ENCODE peak calls at places on chromosomes 3 and 15, in six cellular contexts. One of them, this sample, is unnamed.

GRCh38 chr3:143001034-143001368 is 369 bp upstream of the U2SURP start:
- DNase-seq in MCF 10A: no peak
- DNase-seq in AG09309: no peak
- DNase-seq in lower lobe of right lung: peak; percentile 61
- DNase-seq in osteoblast: peak; percentile 81
- DNase-seq in psoas muscle: peak; percentile 87
- DNase-seq in this sample: no peak

GRCh38 chr15:64681424-64682024 is 93.9 kb downstream of the RBPMS2 start:
- DNase-seq in MCF 10A: peak; percentile 68
- DNase-seq in AG09309: no peak
- DNase-seq in lower lobe of right lung: no peak
- DNase-seq in osteoblast: peak; percentile 84
- DNase-seq in psoas muscle: no peak
- DNase-seq in this sample: peak; percentile 85

GRCh38 chr15:79431636-79432344 is at the start of gene MINAR1:
- DNase-seq in MCF 10A: no peak
- DNase-seq in AG09309: no peak
- DNase-seq in lower lobe of right lung: no peak
- DNase-seq in osteoblast: peak; percentile 91
- DNase-seq in psoas muscle: no peak
- DNase-seq in this sample: peak; percentile 24

GRCh38 chr15:33160054-33160453 is 34.5 kb downstream of the FMN1 start:
- DNase-seq in MCF 10A: no peak
- DNase-seq in AG09309: no peak
- DNase-seq in lower lobe of right lung: no peak
- DNase-seq in osteoblast: peak; percentile 3
- DNase-seq in psoas muscle: no peak
- DNase-seq in this sample: no peak

GRCh38 chr3:66401157-66401550 is 99.7 kb downstream of the LRIG1 start:
- DNase-seq in MCF 10A: no peak
- DNase-seq in AG09309: no peak
- DNase-seq in lower lobe of right lung: no peak
- DNase-seq in osteoblast: no peak
- DNase-seq in psoas muscle: no peak
- DNase-seq in this sample: no peak

GRCh38 chr3:61701019-61701418 is 139.6 kb downstream of the PTPRG start:
- DNase-seq in MCF 10A: peak; percentile 55
- DNase-seq in AG09309: no peak
- DNase-seq in lower lobe of right lung: no peak
- DNase-seq in osteoblast: no peak
- DNase-seq in psoas muscle: no peak
- DNase-seq in this sample: no peak

GRCh38 chr3:53478166-53478830 is 16.1 kb upstream of the CACNA1D start:
- DNase-seq in MCF 10A: no peak
- DNase-seq in AG09309: no peak
- DNase-seq in lower lobe of right lung: no peak
- DNase-seq in osteoblast: no peak
- DNase-seq in psoas muscle: no peak
- DNase-seq in this sample: no peak

GRCh38 chr3:54278960-54279359 is 156.6 kb downstream of the CACNA2D3 start:
- DNase-seq in MCF 10A: peak; percentile 42
- DNase-seq in AG09309: no peak
- DNase-seq in lower lobe of right lung: no peak
- DNase-seq in osteoblast: no peak
- DNase-seq in psoas muscle: no peak
- DNase-seq in this sample: no peak

GRCh38 chr3:48151058-48151806 is 37.0 kb downstream of the CDC25A start:
- DNase-seq in MCF 10A: peak; percentile 88
- DNase-seq in AG09309: peak; percentile 32
- DNase-seq in lower lobe of right lung: peak; percentile 77
- DNase-seq in osteoblast: peak; percentile 92
- DNase-seq in psoas muscle: peak; percentile 88
- DNase-seq in this sample: peak; percentile 44

GRCh38 chr15:33341943-33342342 is 31.2 kb downstream of the RYR3 start:
- DNase-seq in MCF 10A: no peak
- DNase-seq in AG09309: no peak
- DNase-seq in lower lobe of right lung: no peak
- DNase-seq in osteoblast: no peak
- DNase-seq in psoas muscle: no peak
- DNase-seq in this sample: no peak

GRCh38 chr3:172692751-172693310 is 18.0 kb downstream of the NCEH1 start:
- DNase-seq in MCF 10A: no peak
- DNase-seq in AG09309: no peak
- DNase-seq in lower lobe of right lung: no peak
- DNase-seq in osteoblast: no peak
- DNase-seq in psoas muscle: no peak
- DNase-seq in this sample: no peak

GRCh38 chr3:138620431-138620830 is 11.9 kb downstream of the FAIM start:
- DNase-seq in MCF 10A: peak; percentile 24
- DNase-seq in AG09309: no peak
- DNase-seq in lower lobe of right lung: no peak
- DNase-seq in osteoblast: no peak
- DNase-seq in psoas muscle: no peak
- DNase-seq in this sample: no peak

GRCh38 chr15:78638658-78639314 is 2.2 kb downstream of the CHRNB4 start:
- DNase-seq in MCF 10A: peak; percentile 72
- DNase-seq in AG09309: no peak
- DNase-seq in lower lobe of right lung: no peak
- DNase-seq in osteoblast: peak; percentile 95
- DNase-seq in psoas muscle: no peak
- DNase-seq in this sample: peak; percentile 78

GRCh38 chr3:146250449-146251382 is at the start of gene PLSCR4:
- DNase-seq in MCF 10A: peak; percentile 76
- DNase-seq in AG09309: no peak
- DNase-seq in lower lobe of right lung: peak; percentile 67
- DNase-seq in osteoblast: peak; percentile 89
- DNase-seq in psoas muscle: peak; percentile 85
- DNase-seq in this sample: peak; percentile 16

GRCh38 chr3:64763980-64764379 is 76.2 kb upstream of the ADAMTS9 start:
- DNase-seq in MCF 10A: peak; percentile 32
- DNase-seq in AG09309: no peak
- DNase-seq in lower lobe of right lung: no peak
- DNase-seq in osteoblast: no peak
- DNase-seq in psoas muscle: no peak
- DNase-seq in this sample: no peak

GRCh38 chr3:33278106-33278672 is 947 bp downstream of the FBXL2 start:
- DNase-seq in MCF 10A: peak; percentile 37
- DNase-seq in AG09309: no peak
- DNase-seq in lower lobe of right lung: no peak
- DNase-seq in osteoblast: peak; percentile 71
- DNase-seq in psoas muscle: no peak
- DNase-seq in this sample: no peak

GRCh38 chr15:35519536-35520149 is 26.3 kb downstream of the DPH6 start:
- DNase-seq in MCF 10A: peak; percentile 64
- DNase-seq in AG09309: no peak
- DNase-seq in lower lobe of right lung: no peak
- DNase-seq in osteoblast: no peak
- DNase-seq in psoas muscle: no peak
- DNase-seq in this sample: no peak

GRCh38 chr15:68812596-68813548 is 7.8 kb downstream of the ANP32A start:
- DNase-seq in MCF 10A: no peak
- DNase-seq in AG09309: no peak
- DNase-seq in lower lobe of right lung: no peak
- DNase-seq in osteoblast: peak; percentile 91
- DNase-seq in psoas muscle: no peak
- DNase-seq in this sample: no peak

GRCh38 chr15:52672661-52673060 is 6.5 kb downstream of the ATOSA start:
- DNase-seq in MCF 10A: no peak
- DNase-seq in AG09309: no peak
- DNase-seq in lower lobe of right lung: no peak
- DNase-seq in osteoblast: no peak
- DNase-seq in psoas muscle: no peak
- DNase-seq in this sample: no peak

GRCh38 chr15:58434334-58434888 is 2.6 kb downstream of the LIPC start:
- DNase-seq in MCF 10A: no peak
- DNase-seq in AG09309: no peak
- DNase-seq in lower lobe of right lung: no peak
- DNase-seq in osteoblast: no peak
- DNase-seq in psoas muscle: no peak
- DNase-seq in this sample: no peak

GRCh38 chr15:98651581-98652220 is 3.4 kb downstream of the IGF1R start:
- DNase-seq in MCF 10A: peak; percentile 62
- DNase-seq in AG09309: no peak
- DNase-seq in lower lobe of right lung: no peak
- DNase-seq in osteoblast: no peak
- DNase-seq in psoas muscle: no peak
- DNase-seq in this sample: no peak

GRCh38 chr3:14210281-14210670 is 31.7 kb downstream of the LSM3 start:
- DNase-seq in MCF 10A: no peak
- DNase-seq in AG09309: no peak
- DNase-seq in lower lobe of right lung: no peak
- DNase-seq in osteoblast: no peak
- DNase-seq in psoas muscle: no peak
- DNase-seq in this sample: no peak

GRCh38 chr3:197960694-197961581 is 921 bp downstream of the LMLN start:
- DNase-seq in MCF 10A: no peak
- DNase-seq in AG09309: no peak
- DNase-seq in lower lobe of right lung: no peak
- DNase-seq in osteoblast: peak; percentile 59
- DNase-seq in psoas muscle: no peak
- DNase-seq in this sample: no peak

GRCh38 chr15:58235961-58236360 is 97.8 kb downstream of the AQP9 start:
- DNase-seq in MCF 10A: no peak
- DNase-seq in AG09309: no peak
- DNase-seq in lower lobe of right lung: no peak
- DNase-seq in osteoblast: no peak
- DNase-seq in psoas muscle: no peak
- DNase-seq in this sample: no peak

GRCh38 chr3:46896386-46896785 is 18.9 kb downstream of the PTH1R start:
- DNase-seq in MCF 10A: no peak
- DNase-seq in AG09309: no peak
- DNase-seq in lower lobe of right lung: peak; percentile 19
- DNase-seq in osteoblast: peak; percentile 81
- DNase-seq in psoas muscle: peak; percentile 55
- DNase-seq in this sample: no peak

GRCh38 chr3:175726228-175726627 is 867.1 kb downstream of the NAALADL2 start:
- DNase-seq in MCF 10A: peak; percentile 27
- DNase-seq in AG09309: no peak
- DNase-seq in lower lobe of right lung: no peak
- DNase-seq in osteoblast: no peak
- DNase-seq in psoas muscle: no peak
- DNase-seq in this sample: no peak

GRCh38 chr3:100260685-100261480 is at the start of gene TBC1D23:
- DNase-seq in MCF 10A: peak; percentile 99
- DNase-seq in AG09309: peak; percentile 99
- DNase-seq in lower lobe of right lung: peak; percentile 99
- DNase-seq in osteoblast: peak; percentile 97
- DNase-seq in psoas muscle: peak; percentile 99
- DNase-seq in this sample: peak; percentile 57
- TF ChIP-seq CTCF in MCF 10A: no peak
- TF ChIP-seq CTCF in AG09309: no peak
- TF ChIP-seq CTCF in lower lobe of right lung: no peak
- TF ChIP-seq CTCF in osteoblast: no peak
- TF ChIP-seq CTCF in psoas muscle: no peak
- TF ChIP-seq CTCF in this sample: no peak

DNA sequence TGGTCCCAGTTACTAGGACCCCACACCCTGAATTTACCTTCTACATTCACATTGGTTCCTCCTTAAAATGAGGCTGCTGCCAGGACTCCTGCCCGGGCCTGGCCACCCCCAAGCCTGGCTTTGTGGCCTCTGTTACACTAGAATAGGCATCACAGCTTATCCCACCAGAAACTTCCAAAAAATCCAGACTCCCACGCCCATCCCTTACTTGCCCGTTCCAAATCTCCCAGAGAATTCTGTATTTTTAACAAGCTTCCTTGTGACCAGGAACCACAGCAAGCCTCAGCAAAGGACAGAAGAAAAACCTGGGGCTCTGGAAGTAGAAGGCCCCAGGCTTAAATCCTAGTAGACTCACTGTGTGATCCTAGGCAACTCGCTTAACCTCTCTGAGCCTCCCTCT is 36.0 kb upstream of the SLC6A1 start:
- DNase-seq in MCF 10A: no peak
- DNase-seq in AG09309: no peak
- DNase-seq in lower lobe of right lung: no peak
- DNase-seq in osteoblast: no peak
- DNase-seq in psoas muscle: no peak
- DNase-seq in this sample: no peak
- TF ChIP-seq CTCF in MCF 10A: no peak
- TF ChIP-seq CTCF in AG09309: no peak
- TF ChIP-seq CTCF in lower lobe of right lung: no peak
- TF ChIP-seq CTCF in osteoblast: no peak
- TF ChIP-seq CTCF in psoas muscle: no peak
- TF ChIP-seq CTCF in this sample: no peak

DNA sequence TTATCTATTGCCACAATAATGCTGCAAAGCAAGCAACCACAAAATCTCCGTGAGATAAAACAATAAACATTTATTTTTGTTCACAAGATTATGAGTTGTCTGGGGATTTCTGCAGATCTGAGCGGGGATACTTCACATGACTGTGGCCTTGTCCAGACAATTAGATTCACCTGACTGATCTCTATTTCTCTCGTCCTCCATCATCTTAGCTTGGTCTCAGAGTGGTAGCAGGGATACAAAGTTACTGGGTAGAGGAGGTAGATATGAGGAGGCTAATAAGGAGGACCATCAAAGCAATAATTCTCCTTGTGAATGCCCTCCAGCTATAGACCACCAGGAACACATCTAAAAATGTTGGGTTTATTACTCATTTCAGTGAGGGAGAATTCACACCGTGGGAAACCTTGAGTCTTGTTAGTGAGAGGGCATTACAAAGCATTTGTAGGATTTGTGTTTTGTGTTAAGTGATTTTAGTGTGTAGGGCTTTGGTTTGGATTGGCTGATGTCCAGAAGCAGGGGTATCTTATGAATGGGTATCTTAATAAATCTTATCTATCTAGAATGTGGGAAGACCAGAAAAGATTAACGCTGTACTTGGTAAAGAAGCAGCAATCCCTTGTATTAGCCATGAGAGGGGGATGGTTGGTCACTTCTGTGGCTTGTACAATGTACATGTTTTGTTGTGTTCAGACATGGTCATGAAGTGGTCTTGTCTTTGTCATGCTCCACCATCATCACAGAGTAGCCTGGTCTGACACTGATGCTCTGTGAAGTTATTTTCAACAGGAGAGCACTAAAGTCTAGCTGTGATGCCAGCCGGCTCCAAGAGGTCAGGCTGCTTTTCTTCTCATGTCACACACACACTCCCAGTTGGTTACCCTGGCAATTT is 287.6 kb upstream of the STT3B start:
- DNase-seq in MCF 10A: no peak
- DNase-seq in AG09309: no peak
- DNase-seq in lower lobe of right lung: no peak
- DNase-seq in osteoblast: no peak
- DNase-seq in psoas muscle: no peak
- DNase-seq in this sample: no peak
- TF ChIP-seq CTCF in MCF 10A: no peak
- TF ChIP-seq CTCF in AG09309: no peak
- TF ChIP-seq CTCF in lower lobe of right lung: no peak
- TF ChIP-seq CTCF in osteoblast: no peak
- TF ChIP-seq CTCF in psoas muscle: no peak
- TF ChIP-seq CTCF in this sample: no peak

DNA sequence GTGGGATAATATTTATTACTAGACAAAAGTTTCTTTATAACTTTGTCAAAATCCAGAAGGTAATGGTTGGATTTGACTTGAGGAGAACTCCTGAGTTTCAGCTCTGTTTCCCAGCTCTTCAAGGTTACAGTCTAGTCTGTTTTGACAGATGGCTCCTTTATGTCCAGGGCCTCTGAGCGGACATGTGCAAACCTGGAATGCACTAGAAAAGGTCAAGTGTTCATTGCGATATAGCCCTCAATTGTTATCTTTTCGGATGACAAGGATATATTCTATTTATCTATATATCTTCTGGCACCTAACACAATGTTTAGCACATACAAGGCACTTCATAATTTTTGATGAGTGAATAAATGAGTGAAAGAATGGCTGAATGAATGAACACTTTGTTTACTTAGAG is 513.2 kb upstream of the GOLIM4 start:
- DNase-seq in MCF 10A: no peak
- DNase-seq in AG09309: no peak
- DNase-seq in lower lobe of right lung: no peak
- DNase-seq in osteoblast: no peak
- DNase-seq in psoas muscle: no peak
- DNase-seq in this sample: no peak
- TF ChIP-seq CTCF in MCF 10A: no peak
- TF ChIP-seq CTCF in AG09309: no peak
- TF ChIP-seq CTCF in lower lobe of right lung: no peak
- TF ChIP-seq CTCF in osteoblast: no peak
- TF ChIP-seq CTCF in psoas muscle: no peak
- TF ChIP-seq CTCF in this sample: no peak

This sample was measured in D721Med.